ENCODE peak calls at places on chromosome 11, in nine cellular contexts. One of them, this sample, is unnamed.
A peak's percentile ranks its signal among the peaks of the same experiment; 100 is the strongest.

GRCh38 chr11:85941380-85941973 is 86.3 kb downstream of the CCDC83 start:
- DNase-seq in amniotic epithelial cell: peak; percentile 65
- DNase-seq in H54: peak; percentile 76
- DNase-seq in NCI-H345: no peak
- DNase-seq in smooth muscle cell of the brain vasculature: peak; percentile 41
- DNase-seq in activated T-cell treated with anti-CD3 and anti-CD28 coated beads, Interleukin-2, amount 50 U/mL, for 72 hours: peak; percentile 51
- DNase-seq in lower leg skin: no peak
- DNase-seq in DMS153: no peak
- DNase-seq in stimulated activated CD4-positive, alpha-beta T cell treated with anti-CD3 and anti-CD28 coated beads, Interleukin-2, amount 100 ng/mL, for 24 hours: peak; percentile 49
- DNase-seq in this sample: no peak

GRCh38 chr11:75845324-75845723 is 30.3 kb downstream of the UVRAG start:
- DNase-seq in stimulated activated CD4-positive, alpha-beta T cell treated with anti-CD3 and anti-CD28 coated beads, Interleukin-2, amount 100 ng/mL, for 24 hours: no peak
- DNase-seq in smooth muscle cell of the brain vasculature: no peak
- DNase-seq in DMS153: no peak
- DNase-seq in H54: no peak
- DNase-seq in NCI-H345: no peak
- DNase-seq in amniotic epithelial cell: no peak
- DNase-seq in activated T-cell treated with anti-CD3 and anti-CD28 coated beads, Interleukin-2, amount 50 U/mL, for 72 hours: no peak
- DNase-seq in lower leg skin: no peak
- DNase-seq in this sample: no peak

GRCh38 chr11:16809901-16810668 is 71.6 kb downstream of the C11orf58 start:
- DNase-seq in activated T-cell treated with anti-CD3 and anti-CD28 coated beads, Interleukin-2, amount 50 U/mL, for 72 hours: no peak
- DNase-seq in stimulated activated CD4-positive, alpha-beta T cell treated with anti-CD3 and anti-CD28 coated beads, Interleukin-2, amount 100 ng/mL, for 24 hours: no peak
- DNase-seq in DMS153: no peak
- DNase-seq in smooth muscle cell of the brain vasculature: no peak
- DNase-seq in H54: peak; percentile 41
- DNase-seq in NCI-H345: no peak
- DNase-seq in amniotic epithelial cell: peak; percentile 50
- DNase-seq in lower leg skin: peak; percentile 74
- DNase-seq in this sample: no peak

GRCh38 chr11:87012673-87013072 is 25.1 kb upstream of the TMEM135 start:
- DNase-seq in smooth muscle cell of the brain vasculature: no peak
- DNase-seq in stimulated activated CD4-positive, alpha-beta T cell treated with anti-CD3 and anti-CD28 coated beads, Interleukin-2, amount 100 ng/mL, for 24 hours: no peak
- DNase-seq in NCI-H345: no peak
- DNase-seq in DMS153: no peak
- DNase-seq in amniotic epithelial cell: no peak
- DNase-seq in H54: no peak
- DNase-seq in activated T-cell treated with anti-CD3 and anti-CD28 coated beads, Interleukin-2, amount 50 U/mL, for 72 hours: no peak
- DNase-seq in lower leg skin: no peak
- DNase-seq in this sample: no peak

GRCh38 chr11:67056640-67057409 is at the start of gene RHOD:
- DNase-seq in activated T-cell treated with anti-CD3 and anti-CD28 coated beads, Interleukin-2, amount 50 U/mL, for 72 hours: peak; percentile 60
- DNase-seq in smooth muscle cell of the brain vasculature: no peak
- DNase-seq in NCI-H345: no peak
- DNase-seq in DMS153: no peak
- DNase-seq in amniotic epithelial cell: no peak
- DNase-seq in H54: no peak
- DNase-seq in stimulated activated CD4-positive, alpha-beta T cell treated with anti-CD3 and anti-CD28 coated beads, Interleukin-2, amount 100 ng/mL, for 24 hours: peak; percentile 57
- DNase-seq in lower leg skin: no peak
- DNase-seq in this sample: no peak

GRCh38 chr11:116792144-116792868 is 627 bp upstream of the APOA5 start:
- DNase-seq in activated T-cell treated with anti-CD3 and anti-CD28 coated beads, Interleukin-2, amount 50 U/mL, for 72 hours: no peak
- DNase-seq in NCI-H345: no peak
- DNase-seq in stimulated activated CD4-positive, alpha-beta T cell treated with anti-CD3 and anti-CD28 coated beads, Interleukin-2, amount 100 ng/mL, for 24 hours: no peak
- DNase-seq in H54: no peak
- DNase-seq in lower leg skin: no peak
- DNase-seq in smooth muscle cell of the brain vasculature: no peak
- DNase-seq in amniotic epithelial cell: no peak
- DNase-seq in DMS153: no peak
- DNase-seq in this sample: no peak

GRCh38 chr11:117916956-117917355 is 12.2 kb downstream of the TMPRSS13 start:
- DNase-seq in activated T-cell treated with anti-CD3 and anti-CD28 coated beads, Interleukin-2, amount 50 U/mL, for 72 hours: no peak
- DNase-seq in amniotic epithelial cell: no peak
- DNase-seq in NCI-H345: no peak
- DNase-seq in smooth muscle cell of the brain vasculature: no peak
- DNase-seq in DMS153: no peak
- DNase-seq in H54: no peak
- DNase-seq in lower leg skin: no peak
- DNase-seq in stimulated activated CD4-positive, alpha-beta T cell treated with anti-CD3 and anti-CD28 coated beads, Interleukin-2, amount 100 ng/mL, for 24 hours: no peak
- DNase-seq in this sample: no peak

GRCh38 chr11:82845336-82846036 is 54.7 kb downstream of the PRCP start:
- DNase-seq in stimulated activated CD4-positive, alpha-beta T cell treated with anti-CD3 and anti-CD28 coated beads, Interleukin-2, amount 100 ng/mL, for 24 hours: no peak
- DNase-seq in H54: no peak
- DNase-seq in DMS153: no peak
- DNase-seq in activated T-cell treated with anti-CD3 and anti-CD28 coated beads, Interleukin-2, amount 50 U/mL, for 72 hours: no peak
- DNase-seq in NCI-H345: no peak
- DNase-seq in smooth muscle cell of the brain vasculature: no peak
- DNase-seq in lower leg skin: no peak
- DNase-seq in amniotic epithelial cell: no peak
- DNase-seq in this sample: no peak

GRCh38 chr11:8597182-8597581 is 3.2 kb upstream of the STK33 start:
- DNase-seq in smooth muscle cell of the brain vasculature: no peak
- DNase-seq in NCI-H345: peak; percentile 18
- DNase-seq in lower leg skin: no peak
- DNase-seq in amniotic epithelial cell: peak; percentile 90
- DNase-seq in stimulated activated CD4-positive, alpha-beta T cell treated with anti-CD3 and anti-CD28 coated beads, Interleukin-2, amount 100 ng/mL, for 24 hours: no peak
- DNase-seq in DMS153: peak; percentile 45
- DNase-seq in activated T-cell treated with anti-CD3 and anti-CD28 coated beads, Interleukin-2, amount 50 U/mL, for 72 hours: no peak
- DNase-seq in H54: no peak
- DNase-seq in this sample: no peak

GRCh38 chr11:10683429-10683828 is 10.1 kb downstream of the IRAG1 start:
- DNase-seq in NCI-H345: no peak
- DNase-seq in lower leg skin: no peak
- DNase-seq in amniotic epithelial cell: no peak
- DNase-seq in smooth muscle cell of the brain vasculature: no peak
- DNase-seq in activated T-cell treated with anti-CD3 and anti-CD28 coated beads, Interleukin-2, amount 50 U/mL, for 72 hours: no peak
- DNase-seq in H54: no peak
- DNase-seq in stimulated activated CD4-positive, alpha-beta T cell treated with anti-CD3 and anti-CD28 coated beads, Interleukin-2, amount 100 ng/mL, for 24 hours: no peak
- DNase-seq in DMS153: no peak
- DNase-seq in this sample: no peak

GRCh38 chr11:27347361-27347760 is 15.7 kb downstream of the CCDC34 start:
- DNase-seq in DMS153: no peak
- DNase-seq in H54: no peak
- DNase-seq in activated T-cell treated with anti-CD3 and anti-CD28 coated beads, Interleukin-2, amount 50 U/mL, for 72 hours: no peak
- DNase-seq in NCI-H345: no peak
- DNase-seq in amniotic epithelial cell: no peak
- DNase-seq in smooth muscle cell of the brain vasculature: no peak
- DNase-seq in lower leg skin: no peak
- DNase-seq in stimulated activated CD4-positive, alpha-beta T cell treated with anti-CD3 and anti-CD28 coated beads, Interleukin-2, amount 100 ng/mL, for 24 hours: no peak
- DNase-seq in this sample: no peak

GRCh38 chr11:1776944-1777715 is 13.4 kb upstream of the CTSD start:
- DNase-seq in activated T-cell treated with anti-CD3 and anti-CD28 coated beads, Interleukin-2, amount 50 U/mL, for 72 hours: no peak
- DNase-seq in stimulated activated CD4-positive, alpha-beta T cell treated with anti-CD3 and anti-CD28 coated beads, Interleukin-2, amount 100 ng/mL, for 24 hours: no peak
- DNase-seq in amniotic epithelial cell: no peak
- DNase-seq in H54: no peak
- DNase-seq in smooth muscle cell of the brain vasculature: no peak
- DNase-seq in DMS153: no peak
- DNase-seq in NCI-H345: no peak
- DNase-seq in lower leg skin: no peak
- DNase-seq in this sample: no peak

This sample was measured in thoracic aorta.